ENCODE peak calls at places on chromosome X, in six cellular contexts. N is mammary epithelial cell, C is GM13977, Y is AG04450, J is HFFc6, G is fibroblast of mammary gland. Q is an unnamed sample.

GRCh38 chrX:54423161-54423888 is 16.9 kb upstream of the TSR2 start:
- DNase-seq in C (no peak), N (no peak), G (no peak), J (no peak), Y (no peak), Q (no peak)

GRCh38 chrX:92230628-92231027 is 451.5 kb downstream of the PCDH11X start:
- DNase-seq in G (no peak), J (no peak), N (no peak), Y (no peak), C (no peak), Q (no peak)

GRCh38 chrX:42783456-42783855 is 5.5 kb upstream of the PPP1R2C start:
- DNase-seq in C (no peak), J (no peak), N (no peak), Y (no peak), G (no peak), Q (no peak)

GRCh38 chrX:148298737-148299136 is 201.7 kb upstream of the AFF2 start:
- DNase-seq in C (no peak), Y (no peak), N (peak), J (no peak), G (peak), Q (no peak)

GRCh38 chrX:47743504-47743903 is 84.5 kb upstream of the UXT start:
- DNase-seq in N (peak), Y (no peak), C (no peak), J (peak), G (peak), Q (no peak)

GRCh38 chrX:81238166-81238565 is 36.3 kb downstream of the SH3BGRL start:
- DNase-seq in J (no peak), Y (no peak), C (no peak), N (no peak), G (no peak), Q (no peak)

GRCh38 chrX:83535417-83536244 is 27.5 kb downstream of the POU3F4 start:
- DNase-seq in C (no peak), Y (no peak), N (no peak), J (no peak), G (no peak), Q (no peak)

GRCh38 chrX:13569479-13570244 is at the start of gene EGFL6:
- DNase-seq in C (peak), N (no peak), Y (no peak), G (no peak), J (no peak), Q (no peak)

GRCh38 chrX:10769696-10770619 is 149.6 kb upstream of the MID1 start:
- DNase-seq in Y (peak), J (peak), G (peak), N (no peak), C (no peak), Q (no peak)

GRCh38 chrX:66013195-66013816 is 26.6 kb downstream of the VSIG4 start:
- DNase-seq in Y (no peak), G (no peak), J (no peak), C (no peak), N (no peak), Q (no peak)

DNA sequence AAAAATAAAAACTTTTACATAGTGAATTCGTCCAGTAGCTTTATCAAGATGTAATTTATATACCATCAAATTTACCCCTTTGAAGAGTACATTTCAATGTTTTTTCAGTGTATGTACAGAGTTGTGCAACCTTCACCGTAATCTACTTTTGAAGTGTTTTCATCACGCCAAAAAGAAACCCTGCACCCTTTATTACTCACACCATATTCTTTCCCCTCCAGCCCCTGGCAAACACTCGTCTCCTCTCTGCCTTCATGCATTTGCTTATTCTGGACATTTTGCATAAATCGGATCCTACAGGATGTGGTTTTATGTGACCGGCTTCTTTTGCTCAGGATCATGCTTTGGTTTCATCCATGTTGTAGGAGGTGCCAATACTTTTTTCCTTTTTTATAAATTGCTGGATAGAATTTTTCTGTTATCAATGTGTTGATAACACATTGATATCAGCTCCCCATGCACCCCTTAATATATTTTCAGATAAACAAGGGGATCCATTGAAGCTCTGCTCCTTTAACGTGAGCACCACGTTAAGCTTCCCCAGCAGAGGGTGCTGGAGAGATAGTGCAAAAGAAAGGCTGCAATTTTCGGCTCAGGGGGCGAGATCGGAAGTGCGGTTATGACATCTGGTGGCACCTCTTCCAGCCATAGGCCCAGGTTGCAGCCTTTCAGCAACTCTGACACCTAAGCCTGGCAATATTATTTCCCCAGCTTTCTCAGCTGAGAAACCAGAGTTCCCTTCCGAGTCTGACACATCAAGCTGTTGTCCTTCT is 100.1 kb upstream of the VCX3B start:
- DNase-seq in C (peak), J (no peak), N (no peak), G (no peak), Y (no peak), Q (no peak)
- TF ChIP-seq CTCF in C (no peak), J (no peak), N (peak), G (peak), Y (no peak), Q (peak)

DNA sequence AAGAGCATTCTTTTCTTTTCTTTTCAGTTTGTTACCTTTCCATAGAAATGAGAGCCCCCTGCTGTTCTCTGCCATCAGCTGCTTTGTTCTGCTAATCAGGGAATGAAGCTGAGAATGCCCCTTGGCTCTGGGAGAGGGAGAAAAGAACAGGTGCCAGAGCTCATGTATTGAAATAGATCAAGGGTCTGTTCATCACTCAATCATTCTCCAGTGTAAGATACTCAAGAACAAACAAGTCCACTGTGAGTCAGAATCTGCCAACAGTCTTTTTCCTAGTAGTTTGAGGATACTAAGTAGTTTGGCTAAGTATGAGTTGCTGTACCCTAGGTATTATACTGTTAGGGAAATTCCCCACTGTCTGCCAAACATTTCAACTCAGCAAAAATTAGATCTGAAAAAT is 144.3 kb downstream of the RTL3 start:
- DNase-seq in C (no peak), Y (no peak), J (no peak), G (peak), N (peak), Q (no peak)
- TF ChIP-seq CTCF in C (peak), Y (no peak), J (no peak), G (peak), N (no peak), Q (no peak)

DNA sequence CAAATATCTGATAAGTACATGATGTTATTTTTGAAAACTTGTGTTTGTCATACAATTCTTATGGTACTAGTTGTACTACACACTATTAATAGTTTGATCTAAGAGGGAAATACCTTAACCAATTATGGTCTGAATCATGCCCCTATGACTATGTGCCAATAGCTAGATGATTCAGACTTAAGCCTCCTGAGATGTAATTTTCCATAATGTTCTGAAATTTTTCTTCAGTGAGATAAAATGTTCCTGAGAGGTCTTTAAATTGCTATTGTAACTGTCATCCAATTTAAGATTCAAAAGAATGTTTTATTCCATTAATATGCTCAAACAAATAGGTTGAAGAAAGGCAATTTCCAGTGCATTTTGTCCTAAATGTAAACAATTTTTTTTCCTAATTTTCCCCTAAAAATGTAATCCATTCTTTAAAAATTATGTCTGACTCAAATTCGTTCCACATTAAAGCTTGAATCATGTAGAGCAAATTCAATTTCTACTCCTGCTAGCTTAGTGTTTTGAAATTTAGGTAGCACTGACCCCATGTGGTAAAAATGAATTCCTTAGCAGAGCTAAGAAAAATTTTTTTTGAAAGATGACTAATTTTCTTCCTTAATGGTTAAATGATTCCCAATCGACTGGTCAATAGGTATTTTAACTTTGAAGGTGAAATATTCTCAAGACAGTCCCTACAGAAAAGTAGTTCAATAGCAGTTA is 49.1 kb downstream of the APOOL start:
- DNase-seq in J (peak), N (peak), G (peak), C (no peak), Y (peak), Q (peak)
- TF ChIP-seq CTCF in J (peak), N (peak), G (peak), C (peak), Y (peak), Q (peak)

DNA sequence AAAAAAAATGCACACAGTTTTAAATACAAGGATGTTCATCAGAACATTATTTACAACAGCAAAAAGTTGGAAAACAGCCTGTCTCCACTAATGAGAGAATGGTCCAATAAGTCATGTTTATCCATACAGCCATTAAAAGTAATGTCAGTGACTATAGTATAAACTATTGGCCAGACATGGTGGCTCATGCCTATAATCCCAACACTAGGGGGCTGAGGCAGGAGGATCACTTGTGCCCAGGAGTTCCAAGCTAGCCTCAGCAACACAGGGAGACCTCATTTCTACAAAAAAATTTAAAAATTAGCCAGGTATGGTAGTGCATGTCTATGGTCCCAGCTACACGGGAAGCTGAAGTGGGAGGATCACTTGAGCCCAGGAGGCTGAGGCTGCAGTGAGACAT is 48.1 kb upstream of the IL13RA1 start:
- DNase-seq in G (no peak), J (no peak), C (no peak), N (no peak), Y (no peak), Q (no peak)
- TF ChIP-seq CTCF in G (no peak), J (peak), C (no peak), N (no peak), Y (peak), Q (no peak)

DNA sequence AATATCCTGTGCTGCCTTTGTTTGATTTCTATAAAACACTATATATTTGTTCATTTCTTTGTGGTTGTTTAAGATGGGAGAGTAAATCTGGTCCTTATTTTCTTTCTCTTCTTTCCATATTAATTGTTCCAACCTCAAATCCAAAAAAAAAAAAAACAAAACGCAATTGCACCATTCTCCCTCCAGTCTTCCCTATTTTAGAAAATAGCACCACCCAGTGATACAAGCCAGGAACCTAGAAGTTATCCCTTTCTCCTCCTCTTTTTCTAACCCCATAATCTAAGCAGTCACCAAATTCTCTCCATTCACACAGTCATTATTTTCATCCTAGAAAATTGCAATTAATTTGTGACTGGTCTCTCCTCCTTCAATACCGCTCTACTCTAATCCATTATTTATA is 107.8 kb downstream of the GABRA3 start:
- DNase-seq in Y (no peak), G (peak), C (no peak), N (no peak), J (no peak), Q (no peak)
- TF ChIP-seq CTCF in Y (no peak), G (no peak), C (no peak), N (no peak), J (no peak), Q (peak)

DNA sequence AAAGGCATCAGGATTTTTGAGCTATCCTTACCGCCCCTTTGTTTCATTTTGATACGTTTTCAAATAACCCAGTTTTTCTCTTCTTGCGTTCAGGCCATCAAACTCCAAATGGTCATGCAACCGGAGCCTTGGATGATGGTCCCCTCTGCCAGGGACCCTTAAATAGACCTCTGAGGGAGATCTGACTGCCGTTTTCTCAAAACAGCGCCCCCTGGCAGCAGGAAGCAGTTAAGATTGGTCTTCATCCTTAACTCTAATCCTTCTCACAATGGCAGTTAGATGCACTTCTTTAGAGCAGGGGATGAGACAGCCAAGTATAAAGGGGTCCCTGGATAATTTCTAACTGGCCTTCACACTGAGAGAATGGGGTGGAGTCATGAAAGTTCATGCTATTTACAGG is 525.0 kb upstream of the SPANXN1 start:
- DNase-seq in N (no peak), C (no peak), Y (no peak), G (no peak), J (no peak), Q (no peak)
- TF ChIP-seq CTCF in N (no peak), C (peak), Y (no peak), G (no peak), J (no peak), Q (no peak)

GRCh38 chrX:2334237-2334636 is 166.5 kb downstream of the DHRSX start:
- DNase-seq in G (no peak), J (no peak), C (no peak), Y (no peak), N (no peak), Q (no peak)
- TF ChIP-seq CTCF in G (no peak), J (no peak), C (no peak), Y (no peak), N (no peak), Q (no peak)

DNA sequence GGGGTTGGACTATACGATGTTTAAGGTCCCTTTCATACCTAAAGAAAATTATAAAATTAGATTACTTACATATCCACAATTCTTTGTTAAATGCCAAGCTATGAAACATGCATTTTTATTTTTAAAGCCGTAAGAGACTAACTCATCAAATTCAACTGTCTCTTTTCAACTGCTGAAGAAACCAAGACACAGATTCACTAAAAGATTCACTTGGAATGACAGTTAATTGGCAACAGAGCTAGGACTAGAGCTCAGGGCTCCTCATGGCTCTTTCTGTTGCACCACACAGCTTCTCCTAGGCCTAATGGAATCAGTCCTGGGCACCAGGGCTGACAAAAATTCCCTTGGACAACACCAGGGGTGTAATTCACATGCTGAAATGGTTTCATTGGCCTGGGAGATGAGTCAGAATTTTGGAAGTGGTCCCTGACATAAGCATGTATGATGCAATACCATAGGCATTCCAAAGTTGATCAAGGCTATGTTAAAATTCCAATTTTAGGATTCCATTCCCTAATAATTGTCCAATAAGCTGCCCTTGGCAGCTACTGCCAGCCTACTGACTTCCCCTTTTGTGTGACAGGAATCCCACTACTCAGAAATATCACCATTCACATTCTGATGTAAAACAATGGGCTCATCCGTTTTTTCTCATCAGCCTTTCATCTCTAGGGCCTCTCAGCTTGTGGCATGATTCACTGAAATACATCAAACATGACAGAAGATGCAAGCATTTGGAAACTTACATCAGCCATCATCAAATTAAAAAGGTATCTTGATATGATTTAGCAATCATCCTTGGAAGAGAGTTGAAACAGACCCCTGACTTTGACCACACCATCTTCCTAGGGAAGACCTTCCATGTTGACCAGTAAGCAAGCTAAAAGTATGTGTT is 54.2 kb downstream of the PLAC1 start:
- DNase-seq in Y (peak), N (peak), J (peak), C (no peak), G (peak), Q (no peak)
- TF ChIP-seq CTCF in Y (peak), N (peak), J (peak), C (no peak), G (peak), Q (no peak)

DNA sequence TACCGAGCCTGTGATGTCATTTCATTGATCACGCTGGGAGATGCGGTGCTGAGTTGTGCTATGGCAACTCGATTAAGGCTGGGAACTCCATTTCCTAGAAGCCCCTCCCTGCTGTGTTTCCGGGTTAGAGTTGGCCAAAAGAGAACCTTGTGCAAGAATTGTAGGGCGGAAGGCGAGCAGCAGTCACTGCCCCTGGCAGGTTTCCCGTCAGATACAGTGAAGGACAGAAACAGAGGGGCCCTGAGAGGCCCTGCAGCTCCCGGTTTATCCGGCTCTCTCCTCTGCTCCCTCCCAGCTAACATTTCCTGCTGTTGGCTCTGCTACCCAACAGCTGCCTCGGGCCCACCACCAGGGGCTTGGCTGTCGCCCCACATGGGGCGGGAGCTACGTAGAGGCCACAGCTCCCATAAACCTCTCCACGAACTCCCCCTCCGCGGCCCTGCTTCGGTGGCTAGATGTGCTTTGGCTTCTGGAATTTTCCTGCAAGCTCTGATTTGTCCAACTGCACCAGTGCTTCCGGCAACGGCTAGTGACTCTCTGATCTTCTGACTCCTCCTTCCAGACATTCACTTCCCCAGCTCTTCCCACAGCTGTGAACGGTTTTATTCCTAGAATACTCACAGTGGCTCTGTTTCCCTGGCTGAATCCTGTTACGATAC is 74.9 kb upstream of the USP9X start:
- DNase-seq in J (peak), N (peak), Y (peak), C (peak), G (peak), Q (peak)
- TF ChIP-seq CTCF in J (peak), N (no peak), Y (peak), C (no peak), G (no peak), Q (peak)

GRCh38 chrX:40300286-40300890 is 202.6 kb upstream of the BCOR start:
- DNase-seq in N (no peak), G (no peak), J (no peak), Y (no peak), C (peak), Q (no peak)

GRCh38 chrX:40298569-40298968 is 200.8 kb upstream of the BCOR start:
- DNase-seq in Y (no peak), J (no peak), G (no peak), N (no peak), C (no peak), Q (no peak)

GRCh38 chrX:40299502-40300118 is 201.9 kb upstream of the BCOR start:
- DNase-seq in J (no peak), C (peak), Y (no peak), N (no peak), G (no peak), Q (no peak)

GRCh38 chrX:40297949-40298539 is 200.3 kb upstream of the BCOR start:
- DNase-seq in Y (no peak), J (no peak), G (no peak), C (no peak), N (no peak), Q (no peak)

DNA sequence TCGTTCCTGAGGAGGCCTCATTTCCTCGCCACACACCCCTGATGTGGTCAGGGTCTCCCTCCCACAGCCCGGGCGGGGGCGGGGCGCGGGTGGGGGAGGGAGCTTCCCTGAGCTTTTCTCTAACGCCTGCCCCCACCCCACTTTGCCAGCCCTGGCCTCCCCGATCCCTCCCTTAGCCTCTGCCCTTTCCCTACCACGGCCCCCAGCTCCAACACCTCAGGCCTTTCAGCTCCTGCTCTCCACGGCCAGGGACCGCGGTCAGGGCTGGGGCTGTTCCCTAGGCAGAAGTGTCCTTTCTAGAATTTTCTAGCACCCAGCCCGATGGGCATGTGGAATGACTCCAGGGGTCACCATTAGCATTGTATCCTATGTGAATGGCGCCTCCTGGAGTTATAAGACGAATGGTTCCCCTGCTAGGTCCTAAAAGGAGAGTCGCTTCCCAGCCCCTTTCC is 201.3 kb upstream of the BCOR start:
- DNase-seq in J (no peak), Y (no peak), N (no peak), G (no peak), C (no peak), Q (no peak)
- TF ChIP-seq CTCF in J (peak), Y (peak), N (no peak), G (no peak), C (peak), Q (peak)